ENCODE peak calls at places on chromosomes 7 and 10, in four cellular contexts. One of them, this sample, is unnamed.

GRCh38 chr7:5417106-5418071 is 6.2 kb downstream of the TNRC18 start:
- DNase-seq in H1: no peak
- DNase-seq in K562: no peak
- DNase-seq in SK-N-SH: no peak
- DNase-seq in this sample: no peak

GRCh38 chr10:71868192-71868697 is 17.2 kb upstream of the PSAP start:
- DNase-seq in H1: no peak
- DNase-seq in K562: peak; percentile 82
- DNase-seq in SK-N-SH: peak; percentile 44
- DNase-seq in this sample: no peak

GRCh38 chr10:12509016-12509793 is 159.9 kb downstream of the CAMK1D start:
- DNase-seq in H1: no peak
- DNase-seq in K562: no peak
- DNase-seq in SK-N-SH: no peak
- DNase-seq in this sample: peak; percentile 21

GRCh38 chr10:103800789-103801540 is 54.4 kb downstream of the SH3PXD2A start:
- DNase-seq in H1: no peak
- DNase-seq in K562: no peak
- DNase-seq in SK-N-SH: no peak
- DNase-seq in this sample: peak; percentile 24

GRCh38 chr7:2527505-2528464 is 8.2 kb downstream of the LFNG start:
- DNase-seq in H1: no peak
- DNase-seq in K562: peak; percentile 86
- DNase-seq in SK-N-SH: no peak
- DNase-seq in this sample: no peak

GRCh38 chr10:69741252-69741651 is 60.5 kb upstream of the COL13A1 start:
- DNase-seq in H1: no peak
- DNase-seq in K562: no peak
- DNase-seq in SK-N-SH: no peak
- DNase-seq in this sample: no peak

GRCh38 chr10:125407000-125407502 is 246.7 kb upstream of the CTBP2 start:
- DNase-seq in H1: no peak
- DNase-seq in K562: no peak
- DNase-seq in SK-N-SH: no peak
- DNase-seq in this sample: no peak

GRCh38 chr10:73095479-73096021 is 1.1 kb downstream of the P4HA1 start:
- DNase-seq in H1: no peak
- DNase-seq in K562: peak; percentile 82
- DNase-seq in SK-N-SH: peak; percentile 39
- DNase-seq in this sample: no peak

GRCh38 chr10:4755286-4756009 is 70.6 kb upstream of the AKR1E2 start:
- DNase-seq in H1: no peak
- DNase-seq in K562: no peak
- DNase-seq in SK-N-SH: no peak
- DNase-seq in this sample: no peak

GRCh38 chr7:43077732-43078391 is 34.6 kb upstream of the HECW1 start:
- DNase-seq in H1: no peak
- DNase-seq in K562: peak; percentile 72
- DNase-seq in SK-N-SH: peak; percentile 14
- DNase-seq in this sample: no peak

GRCh38 chr7:77831481-77831880 is 32.9 kb downstream of the PHTF2 start:
- DNase-seq in H1: no peak
- DNase-seq in K562: no peak
- DNase-seq in SK-N-SH: no peak
- DNase-seq in this sample: no peak

GRCh38 chr10:62790019-62790555 is 14.4 kb upstream of the ADO start:
- DNase-seq in H1: no peak
- DNase-seq in K562: no peak
- DNase-seq in SK-N-SH: no peak
- DNase-seq in this sample: no peak

GRCh38 chr7:128270799-128271411 is 29.8 kb downstream of the LEP start:
- DNase-seq in H1: no peak
- DNase-seq in K562: no peak
- DNase-seq in SK-N-SH: no peak
- DNase-seq in this sample: no peak

GRCh38 chr10:63318491-63318890 is 147.3 kb downstream of the JMJD1C start:
- DNase-seq in H1: no peak
- DNase-seq in K562: no peak
- DNase-seq in SK-N-SH: no peak
- DNase-seq in this sample: no peak

GRCh38 chr7:111560773-111561658 is 1.3 kb downstream of the IMMP2L start:
- DNase-seq in H1: no peak
- DNase-seq in K562: peak; percentile 62
- DNase-seq in SK-N-SH: peak; percentile 21
- DNase-seq in this sample: no peak

GRCh38 chr10:118047363-118047719 is 600 bp upstream of the RAB11FIP2 start:
- DNase-seq in H1: no peak
- DNase-seq in K562: peak; percentile 11
- DNase-seq in SK-N-SH: no peak
- DNase-seq in this sample: no peak

GRCh38 chr10:36802523-36803153 is 322.8 kb upstream of the ANKRD30A start:
- DNase-seq in H1: no peak
- DNase-seq in K562: no peak
- DNase-seq in SK-N-SH: peak; percentile 74
- DNase-seq in this sample: no peak

GRCh38 chr10:82922755-82923154 is 1047.8 kb downstream of the NRG3 start:
- DNase-seq in H1: no peak
- DNase-seq in K562: no peak
- DNase-seq in SK-N-SH: no peak
- DNase-seq in this sample: no peak

GRCh38 chr7:99036531-99037175 is 107.3 kb downstream of the SMURF1 start:
- DNase-seq in H1: peak; percentile 41
- DNase-seq in K562: peak; percentile 35
- DNase-seq in SK-N-SH: peak; percentile 68
- DNase-seq in this sample: no peak

GRCh38 chr10:50576245-50576815 is 47.4 kb downstream of the SGMS1 start:
- DNase-seq in H1: no peak
- DNase-seq in K562: peak; percentile 10
- DNase-seq in SK-N-SH: no peak
- DNase-seq in this sample: no peak

GRCh38 chr10:72173635-72174296 is 42.0 kb upstream of the ANAPC16 start:
- DNase-seq in H1: no peak
- DNase-seq in K562: peak; percentile 24
- DNase-seq in SK-N-SH: peak; percentile 37
- DNase-seq in this sample: peak; percentile 86

GRCh38 chr10:38076687-38077086 is 17.4 kb upstream of the ZNF37A start:
- DNase-seq in H1: no peak
- DNase-seq in K562: no peak
- DNase-seq in SK-N-SH: no peak
- DNase-seq in this sample: no peak

GRCh38 chr10:128579280-128579679 is 453.1 kb upstream of the MKI67 start:
- DNase-seq in H1: no peak
- DNase-seq in K562: peak; percentile 56
- DNase-seq in SK-N-SH: no peak
- DNase-seq in this sample: no peak

GRCh38 chr10:101446947-101447346 is 93.0 kb downstream of the BTRC start:
- DNase-seq in H1: no peak
- DNase-seq in K562: no peak
- DNase-seq in SK-N-SH: no peak
- DNase-seq in this sample: no peak

GRCh38 chr7:22725585-22725984 is 1.4 kb upstream of the IL6 start:
- DNase-seq in H1: no peak
- DNase-seq in K562: peak; percentile 72
- DNase-seq in SK-N-SH: peak; percentile 28
- DNase-seq in this sample: no peak

GRCh38 chr7:64687249-64687648 is 21.3 kb downstream of the ZNF107 start:
- DNase-seq in H1: no peak
- DNase-seq in K562: no peak
- DNase-seq in SK-N-SH: no peak
- DNase-seq in this sample: no peak

GRCh38 chr7:783556-784490 is 48.5 kb upstream of the SUN1 start:
- DNase-seq in H1: no peak
- DNase-seq in K562: no peak
- DNase-seq in SK-N-SH: no peak
- DNase-seq in this sample: no peak

GRCh38 chr7:133735222-133735621 is 391.9 kb upstream of the LRGUK start:
- DNase-seq in H1: no peak
- DNase-seq in K562: no peak
- DNase-seq in SK-N-SH: no peak
- DNase-seq in this sample: no peak

GRCh38 chr10:37390901-37391300 is 265.5 kb downstream of the ANKRD30A start:
- DNase-seq in H1: no peak
- DNase-seq in K562: no peak
- DNase-seq in SK-N-SH: no peak
- DNase-seq in this sample: no peak

GRCh38 chr7:139230484-139230773 is 608 bp upstream of the UBN2 start:
- DNase-seq in H1: no peak
- DNase-seq in K562: no peak
- DNase-seq in SK-N-SH: no peak
- DNase-seq in this sample: no peak

GRCh38 chr7:139232893-139233292 is 1.9 kb downstream of the UBN2 start:
- DNase-seq in H1: no peak
- DNase-seq in K562: no peak
- DNase-seq in SK-N-SH: no peak
- DNase-seq in this sample: no peak

GRCh38 chr7:139230774-139231512 is at the start of gene UBN2:
- DNase-seq in H1: peak; percentile 98
- DNase-seq in K562: peak; percentile 100
- DNase-seq in SK-N-SH: peak; percentile 99
- DNase-seq in this sample: peak; percentile 96

GRCh38 chr7:139232377-139232717 is 1.3 kb downstream of the UBN2 start:
- DNase-seq in H1: no peak
- DNase-seq in K562: no peak
- DNase-seq in SK-N-SH: no peak
- DNase-seq in this sample: no peak

GRCh38 chr7:139231513-139232376 is 708 bp downstream of the UBN2 start:
- DNase-seq in H1: peak; percentile 3
- DNase-seq in K562: peak; percentile 71
- DNase-seq in SK-N-SH: peak; percentile 83
- DNase-seq in this sample: no peak
- TF ChIP-seq NRF1 in H1: no peak
- TF ChIP-seq NRF1 in K562: no peak
- TF ChIP-seq NRF1 in SK-N-SH: no peak
- TF ChIP-seq NRF1 in this sample: no peak

DNA sequence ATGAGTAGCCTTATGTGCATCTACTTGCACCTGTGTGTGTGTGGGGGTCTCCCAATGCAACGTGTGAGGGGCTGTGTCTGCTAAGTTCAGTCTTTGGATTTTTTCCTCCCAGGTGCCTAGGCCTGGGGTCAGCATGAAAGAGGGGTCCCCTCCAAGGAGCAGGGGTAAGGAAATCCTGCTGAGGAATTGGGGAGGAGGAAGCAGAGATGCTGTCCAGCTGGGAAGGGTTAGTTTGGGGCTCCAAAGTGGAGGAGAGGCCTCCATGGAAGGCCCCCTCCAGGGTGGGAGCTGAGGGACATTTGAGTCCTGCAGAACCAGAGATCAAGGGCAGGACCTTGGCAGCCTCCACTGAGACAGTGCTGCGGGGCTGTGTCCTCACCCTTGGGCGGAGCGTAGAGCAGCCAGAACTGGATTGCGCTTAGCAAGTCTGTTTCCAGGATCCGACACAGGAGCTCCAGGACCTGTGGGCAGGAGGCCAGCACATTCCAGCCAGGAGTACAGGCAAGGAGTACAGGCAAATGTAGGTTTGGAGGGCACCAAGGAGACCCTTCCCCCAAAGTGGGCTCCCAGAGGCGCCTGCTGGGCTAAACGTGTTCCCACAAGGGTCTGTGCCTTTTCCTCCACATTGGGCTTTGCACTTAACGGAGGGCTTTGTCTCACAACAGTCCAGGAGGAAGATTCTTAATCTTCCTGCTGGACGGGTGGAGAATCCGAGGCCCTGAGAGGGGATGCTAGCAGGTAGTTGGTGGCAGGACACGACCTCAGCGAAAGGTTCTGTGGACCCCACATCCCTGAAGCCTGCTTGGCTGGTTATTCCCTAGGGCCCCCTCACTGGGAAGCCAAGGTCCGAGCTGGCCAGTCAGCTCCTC is 10.1 kb downstream of the TBATA start:
- DNase-seq in H1: no peak
- DNase-seq in K562: no peak
- DNase-seq in SK-N-SH: peak; percentile 12
- DNase-seq in this sample: no peak
- TF ChIP-seq NRF1 in H1: no peak
- TF ChIP-seq NRF1 in K562: no peak
- TF ChIP-seq NRF1 in SK-N-SH: no peak
- TF ChIP-seq NRF1 in this sample: no peak

DNA sequence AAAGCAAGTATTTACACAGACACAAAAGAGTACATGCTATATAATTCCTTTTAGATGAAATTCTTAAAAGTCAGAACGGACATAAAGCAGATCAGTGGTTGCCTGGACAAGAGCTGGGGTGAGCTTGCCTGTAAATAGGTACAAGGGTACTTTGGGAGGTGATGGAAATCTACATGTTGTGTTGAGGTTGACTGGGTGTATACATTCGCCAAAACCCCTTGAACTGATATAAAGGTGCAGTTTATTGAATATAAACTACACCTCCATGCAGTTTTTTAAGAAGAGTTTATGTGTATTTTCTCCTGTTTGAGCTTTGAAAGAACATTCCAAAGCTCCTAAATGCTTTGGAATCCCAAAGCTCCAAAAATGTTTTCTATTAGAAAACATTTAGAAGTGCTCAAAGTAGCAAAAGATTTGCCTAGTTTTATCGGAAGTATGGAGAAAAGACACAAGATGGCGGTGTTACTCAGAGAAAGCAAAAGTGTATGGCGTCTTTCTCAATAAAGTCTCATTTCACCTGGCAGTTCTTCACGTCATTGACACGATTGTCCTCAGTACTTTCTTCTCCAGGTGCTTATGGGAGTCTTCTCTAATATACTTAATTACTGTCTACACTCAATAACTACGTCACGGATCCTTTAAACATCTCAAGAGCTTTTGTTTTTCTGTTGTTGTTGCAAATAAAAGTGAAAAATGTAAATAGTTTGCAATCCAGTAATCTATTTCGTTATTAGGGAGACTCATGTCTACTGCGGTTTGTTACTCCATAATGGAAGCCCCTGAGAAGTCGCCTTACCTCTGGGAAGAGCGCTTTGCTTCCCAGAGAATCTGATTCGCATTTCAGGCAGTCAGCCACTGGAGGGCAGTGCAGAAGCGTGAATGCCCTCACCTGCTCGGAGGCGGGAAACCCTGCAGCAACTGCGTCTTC is 14.7 kb upstream of the SEC61G start:
- DNase-seq in H1: peak; percentile 81
- DNase-seq in K562: peak; percentile 85
- DNase-seq in SK-N-SH: peak; percentile 80
- DNase-seq in this sample: no peak
- TF ChIP-seq NRF1 in H1: no peak
- TF ChIP-seq NRF1 in K562: no peak
- TF ChIP-seq NRF1 in SK-N-SH: no peak
- TF ChIP-seq NRF1 in this sample: no peak

GRCh38 chr7:46490406-46490805 is 569.3 kb upstream of the IGFBP3 start:
- DNase-seq in H1: no peak
- DNase-seq in K562: no peak
- DNase-seq in SK-N-SH: no peak
- DNase-seq in this sample: no peak

GRCh38 chr7:46492460-46492859 is 571.4 kb upstream of the IGFBP3 start:
- DNase-seq in H1: no peak
- DNase-seq in K562: no peak
- DNase-seq in SK-N-SH: no peak
- DNase-seq in this sample: no peak

GRCh38 chr7:46493196-46493595 is 572.1 kb upstream of the IGFBP3 start:
- DNase-seq in H1: no peak
- DNase-seq in K562: no peak
- DNase-seq in SK-N-SH: no peak
- DNase-seq in this sample: no peak

GRCh38 chr7:46494441-46494840 is 573.4 kb upstream of the IGFBP3 start:
- DNase-seq in H1: no peak
- DNase-seq in K562: no peak
- DNase-seq in SK-N-SH: no peak
- DNase-seq in this sample: no peak

GRCh38 chr7:46494026-46494425 is 573.0 kb upstream of the IGFBP3 start:
- DNase-seq in H1: no peak
- DNase-seq in K562: no peak
- DNase-seq in SK-N-SH: no peak
- DNase-seq in this sample: no peak
- TF ChIP-seq NRF1 in H1: no peak
- TF ChIP-seq NRF1 in K562: no peak
- TF ChIP-seq NRF1 in SK-N-SH: no peak
- TF ChIP-seq NRF1 in this sample: no peak

This sample was measured in GM12878.